ENCODE peak calls at places on chromosomes 6 and 20, in ten cellular contexts. K is NCI-H1105 treated with DMSO at 0.1 percent for 48 hours; P is small intestine; M is fibroblast of pulmonary artery; I is non-pigmented ciliary epithelial cell; V is adrenal gland; R is lower leg skin; G is central memory CD8-positive, alpha-beta T cell; Y is posterior cingulate gyrus; S is stimulated activated CD8-positive, alpha-beta memory T cell treated with anti-CD3 and anti-CD28 coated beads, Interleukin-2, amount 100 ng/mL, for 1 hour. X is an unnamed sample.

GRCh38 chr6:95978230-95978629 is 37.5 kb upstream of the FUT9 start:
- DNase-seq in R (no peak), P (no peak), Y (no peak), M (no peak), V (no peak), I (no peak), G (no peak), S (no peak), K (no peak), X (peak)

GRCh38 chr20:63128367-63128766 is 87.6 kb downstream of the YTHDF1 start:
- DNase-seq in M (no peak), S (no peak), P (no peak), V (peak), Y (peak), I (no peak), K (no peak), G (no peak), R (no peak), X (no peak)

GRCh38 chr20:53712212-53712977 is 118.8 kb upstream of the ZNF217 start:
- DNase-seq in R (no peak), K (peak), Y (no peak), S (no peak), I (no peak), P (no peak), V (no peak), M (no peak), G (no peak), X (no peak)

GRCh38 chr6:140956567-140957306 is 1176.0 kb upstream of the GJE1 start:
- DNase-seq in V (no peak), I (no peak), P (peak), R (no peak), G (no peak), K (peak), S (no peak), Y (no peak), M (peak), X (no peak)

GRCh38 chr6:109526905-109527628 is 44.0 kb upstream of the ZBTB24 start:
- DNase-seq in G (peak), R (peak), V (peak), S (peak), Y (no peak), I (peak), K (peak), M (peak), P (peak), X (peak)

GRCh38 chr6:153231048-153231635 is 100.1 kb upstream of the RGS17 start:
- DNase-seq in K (no peak), Y (peak), I (no peak), V (no peak), G (no peak), R (no peak), S (no peak), M (peak), P (peak), X (peak)

GRCh38 chr6:137495652-137496391 is 1.6 kb upstream of the OLIG3 start:
- DNase-seq in K (no peak), Y (no peak), I (no peak), P (no peak), V (no peak), R (no peak), S (no peak), G (no peak), M (no peak), X (no peak)

GRCh38 chr20:63702751-63703470 is 4.9 kb downstream of the ARFRP1 start:
- DNase-seq in P (no peak), S (no peak), R (no peak), M (no peak), G (no peak), I (no peak), K (no peak), V (peak), Y (no peak), X (no peak)

GRCh38 chr6:160327981-160328380 is 20.2 kb upstream of the SLC22A3 start:
- DNase-seq in S (no peak), G (no peak), K (no peak), I (no peak), M (no peak), P (no peak), Y (no peak), V (no peak), R (no peak), X (no peak)

GRCh38 chr6:131023834-131024504 is 39.1 kb downstream of the EPB41L2 start:
- DNase-seq in M (peak), R (no peak), I (no peak), K (no peak), P (no peak), Y (no peak), G (no peak), V (no peak), S (no peak), X (no peak)

GRCh38 chr20:63313349-63314014 is 20.5 kb downstream of the COL20A1 start:
- DNase-seq in S (no peak), R (no peak), G (no peak), Y (no peak), P (no peak), V (no peak), I (no peak), K (no peak), M (no peak), X (no peak)

GRCh38 chr6:105993341-105993740 is 92.8 kb upstream of the PRDM1 start:
- DNase-seq in M (no peak), R (no peak), Y (no peak), K (no peak), P (no peak), S (no peak), I (no peak), G (no peak), V (no peak), X (no peak)

GRCh38 chr20:10551732-10552724 is 116.9 kb downstream of the SLX4IP start:
- DNase-seq in K (no peak), P (no peak), M (peak), I (no peak), S (no peak), V (no peak), R (no peak), Y (no peak), G (no peak), X (no peak)

GRCh38 chr6:90274481-90275030 is 22.1 kb downstream of the BACH2 start:
- DNase-seq in R (no peak), G (peak), I (no peak), K (no peak), P (peak), Y (no peak), V (peak), S (peak), M (no peak), X (no peak)

GRCh38 chr20:63822276-63822696 is 8.8 kb downstream of the ZBTB46 start:
- DNase-seq in K (no peak), P (no peak), G (no peak), R (no peak), Y (no peak), S (no peak), M (no peak), I (no peak), V (no peak), X (no peak)

GRCh38 chr20:34364013-34364382 is 925 bp downstream of the ITCH start:
- DNase-seq in M (peak), I (no peak), K (no peak), G (no peak), P (no peak), R (peak), Y (no peak), V (peak), S (no peak), X (peak)

GRCh38 chr20:58024241-58024721 is 204.2 kb downstream of the ANKRD60 start:
- DNase-seq in P (no peak), Y (no peak), M (no peak), S (no peak), K (no peak), R (no peak), I (no peak), G (no peak), V (no peak), X (no peak)

GRCh38 chr6:84579404-84579803 is 185.0 kb downstream of the TBX18 start:
- DNase-seq in I (no peak), K (no peak), S (no peak), G (no peak), R (no peak), M (no peak), Y (no peak), P (no peak), V (no peak), X (no peak)

GRCh38 chr6:7909323-7910276 is 988 bp downstream of the TXNDC5 start:
- DNase-seq in Y (peak), M (peak), V (peak), G (no peak), K (peak), P (peak), R (no peak), S (no peak), I (no peak), X (peak)

GRCh38 chr6:151291145-151292055 is 51.6 kb downstream of the AKAP12 start:
- DNase-seq in R (no peak), Y (no peak), K (no peak), M (peak), S (no peak), G (no peak), I (no peak), V (no peak), P (no peak), X (no peak)

GRCh38 chr20:62293111-62293784 is 9.5 kb upstream of the ADRM1 start:
- DNase-seq in Y (no peak), P (no peak), M (no peak), S (no peak), I (no peak), G (no peak), R (no peak), V (no peak), K (no peak), X (no peak)

GRCh38 chr6:26571592-26572296 is 25.0 kb upstream of the ABT1 start:
- DNase-seq in V (peak), S (no peak), M (peak), Y (peak), R (no peak), I (no peak), P (peak), K (peak), G (peak), X (peak)

GRCh38 chr20:62949153-62949821 is 3.2 kb upstream of the SLC17A9 start:
- DNase-seq in Y (no peak), S (no peak), M (no peak), V (no peak), R (no peak), G (no peak), I (no peak), K (no peak), P (no peak), X (no peak)

GRCh38 chr6:166333172-166333995 is 9.0 kb downstream of the SFT2D1 start:
- DNase-seq in S (no peak), V (no peak), Y (no peak), K (no peak), I (no peak), P (peak), R (no peak), G (peak), M (no peak), X (no peak)

GRCh38 chr20:1537731-1538058 is 19.8 kb downstream of the SIRPD start:
- DNase-seq in G (no peak), Y (peak), R (peak), S (no peak), K (no peak), V (peak), I (no peak), M (no peak), P (no peak), X (no peak)

GRCh38 chr20:13458860-13459451 is 179.8 kb downstream of the TASP1 start:
- DNase-seq in Y (no peak), G (no peak), I (no peak), V (no peak), K (peak), S (no peak), P (peak), R (no peak), M (peak), X (peak)

GRCh38 chr6:87333591-87334181 is 4.6 kb upstream of the GJB7 start:
- DNase-seq in R (no peak), Y (no peak), K (no peak), G (no peak), V (no peak), I (no peak), M (peak), P (no peak), S (no peak), X (no peak)

GRCh38 chr20:8808180-8808535 is 260.7 kb upstream of the PLCB4 start:
- DNase-seq in V (no peak), I (no peak), R (no peak), P (no peak), Y (no peak), M (no peak), K (no peak), S (no peak), G (no peak), X (no peak)

GRCh38 chr6:11899645-11900044 is 112.5 kb upstream of the HIVEP1 start:
- DNase-seq in Y (no peak), S (no peak), R (no peak), P (no peak), G (no peak), K (no peak), I (no peak), V (no peak), M (no peak), X (no peak)

GRCh38 chr6:163720005-163720404 is 305.5 kb downstream of the QKI start:
- DNase-seq in G (no peak), S (no peak), I (no peak), K (peak), Y (no peak), R (no peak), V (no peak), P (no peak), M (no peak), X (no peak)

GRCh38 chr6:84460491-84460890 is 233.0 kb upstream of the CEP162 start:
- DNase-seq in P (no peak), V (no peak), Y (no peak), S (no peak), K (no peak), M (peak), R (no peak), G (no peak), I (no peak), X (no peak)

GRCh38 chr6:159169193-159169555 is at the start of gene FNDC1:
- DNase-seq in M (no peak), K (peak), R (no peak), S (no peak), Y (no peak), I (no peak), G (no peak), P (no peak), V (no peak), X (no peak)

GRCh38 chr6:28134015-28134414 is 7.7 kb upstream of the ZKSCAN8 start:
- DNase-seq in I (no peak), S (no peak), V (peak), Y (no peak), K (peak), P (no peak), M (peak), G (no peak), R (no peak), X (peak)

GRCh38 chr6:111781055-111781708 is 92.1 kb downstream of the FYN start:
- DNase-seq in M (peak), P (no peak), Y (no peak), S (no peak), G (no peak), V (no peak), R (no peak), K (no peak), I (no peak), X (no peak)

GRCh38 chr6:169164451-169164850 is 89.2 kb downstream of the THBS2 start:
- DNase-seq in V (no peak), K (no peak), I (no peak), R (no peak), P (no peak), Y (no peak), M (no peak), G (no peak), S (no peak), X (no peak)

GRCh38 chr20:14355791-14356190 is 18.4 kb upstream of the FLRT3 start:
- DNase-seq in K (no peak), M (no peak), P (no peak), R (no peak), V (no peak), I (no peak), G (no peak), Y (no peak), S (no peak), X (no peak)

GRCh38 chr6:25973923-25974555 is 11.4 kb downstream of the TRIM38 start:
- DNase-seq in S (no peak), I (no peak), Y (no peak), P (peak), R (no peak), V (no peak), M (no peak), K (no peak), G (no peak), X (no peak)

GRCh38 chr6:7828123-7828522 is 82.5 kb downstream of the TXNDC5 start:
- DNase-seq in V (no peak), Y (no peak), M (no peak), G (no peak), I (no peak), R (no peak), S (no peak), P (no peak), K (no peak), X (no peak)